ENCODE peak calls at places on chromosomes 3 and 15, in seven cellular contexts. X, J, I, V, R, Z and C are unnamed samples.

GRCh38 chr3:157305392-157305791 is 131.3 kb upstream of the PTX3 start:
- DNase-seq in X (no peak), J (no peak), I (no peak), V (no peak), R (no peak), Z (no peak), C (no peak)

GRCh38 chr15:31867536-31868442 is 162.5 kb upstream of the CHRNA7 start:
- DNase-seq in X (no peak), J (peak), I (peak), V (peak), R (peak), Z (peak), C (peak)

GRCh38 chr3:65401359-65401810 is 637.3 kb downstream of the MAGI1 start:
- DNase-seq in X (no peak), J (no peak), I (no peak), V (no peak), R (no peak), Z (no peak), C (no peak)

GRCh38 chr15:44536298-44536961 is 517 bp upstream of the EIF3J start:
- DNase-seq in X (peak), J (peak), I (peak), V (no peak), R (no peak), Z (peak), C (peak)

GRCh38 chr3:197430961-197431910 is 124.5 kb downstream of the BDH1 start:
- DNase-seq in X (no peak), J (no peak), I (no peak), V (no peak), R (no peak), Z (no peak), C (no peak)

GRCh38 chr3:38755130-38755529 is 60.9 kb downstream of the SCN10A start:
- DNase-seq in X (no peak), J (no peak), I (no peak), V (no peak), R (no peak), Z (no peak), C (no peak)

GRCh38 chr3:159252772-159253384 is 451.0 kb downstream of the MFSD1 start:
- DNase-seq in X (no peak), J (peak), I (peak), V (peak), R (no peak), Z (peak), C (no peak)

GRCh38 chr3:177746259-177747021 is 549.2 kb upstream of the TBL1XR1 start:
- DNase-seq in X (no peak), J (no peak), I (peak), V (no peak), R (no peak), Z (no peak), C (no peak)

GRCh38 chr3:31392568-31392967 is 140.2 kb upstream of the STT3B start:
- DNase-seq in X (no peak), J (no peak), I (no peak), V (no peak), R (no peak), Z (no peak), C (no peak)

GRCh38 chr3:29099296-29099695 is 181.6 kb upstream of the RBMS3 start:
- DNase-seq in X (no peak), J (no peak), I (no peak), V (no peak), R (no peak), Z (no peak), C (no peak)

GRCh38 chr15:91881551-91882297 is 28.2 kb downstream of the SLCO3A1 start:
- DNase-seq in X (no peak), J (no peak), I (no peak), V (no peak), R (no peak), Z (no peak), C (no peak)

GRCh38 chr15:39461536-39462140 is 119.2 kb upstream of the THBS1 start:
- DNase-seq in X (no peak), J (no peak), I (no peak), V (no peak), R (peak), Z (no peak), C (no peak)

GRCh38 chr15:38508647-38509046 is 54.7 kb downstream of the FAM98B start:
- DNase-seq in X (no peak), J (no peak), I (no peak), V (no peak), R (no peak), Z (no peak), C (no peak)

GRCh38 chr3:11452988-11453847 is 181.0 kb downstream of the ATG7 start:
- DNase-seq in X (no peak), J (no peak), I (peak), V (no peak), R (no peak), Z (peak), C (no peak)

GRCh38 chr3:83513011-83513410 is 1445.8 kb upstream of the CADM2 start:
- DNase-seq in X (no peak), J (no peak), I (no peak), V (no peak), R (no peak), Z (no peak), C (no peak)

GRCh38 chr3:82281205-82281604 is 519.8 kb upstream of the GBE1 start:
- DNase-seq in X (no peak), J (no peak), I (peak), V (no peak), R (no peak), Z (no peak), C (no peak)

GRCh38 chr3:37543692-37544091 is 318.0 kb upstream of the CTDSPL start:
- DNase-seq in X (no peak), J (no peak), I (no peak), V (no peak), R (no peak), Z (no peak), C (no peak)

GRCh38 chr3:16377196-16377595 is 112.2 kb downstream of the OXNAD1 start:
- DNase-seq in X (no peak), J (no peak), I (no peak), V (no peak), R (no peak), Z (no peak), C (no peak)

GRCh38 chr15:63070681-63071129 is 28.2 kb downstream of the TPM1 start:
- DNase-seq in X (no peak), J (no peak), I (no peak), V (no peak), R (no peak), Z (no peak), C (no peak)

GRCh38 chr3:179760944-179761343 is 108.1 kb downstream of the USP13 start:
- DNase-seq in X (no peak), J (no peak), I (peak), V (no peak), R (no peak), Z (peak), C (no peak)

GRCh38 chr15:60017538-60018199 is 13.6 kb downstream of the FOXB1 start:
- DNase-seq in X (no peak), J (no peak), I (no peak), V (no peak), R (no peak), Z (no peak), C (no peak)

GRCh38 chr3:10855871-10856662 is 40.0 kb downstream of the SLC6A11 start:
- DNase-seq in X (no peak), J (no peak), I (no peak), V (no peak), R (no peak), Z (no peak), C (no peak)

GRCh38 chr3:184259878-184260570 is 1.3 kb downstream of the CAMK2N2 start:
- DNase-seq in X (no peak), J (peak), I (no peak), V (peak), R (peak), Z (no peak), C (peak)

GRCh38 chr3:129867506-129868124 is 25.9 kb downstream of the TMCC1 start:
- DNase-seq in X (no peak), J (no peak), I (no peak), V (no peak), R (no peak), Z (no peak), C (no peak)

GRCh38 chr3:19149388-19149787 is 1.1 kb downstream of the KCNH8 start:
- DNase-seq in X (no peak), J (peak), I (peak), V (peak), R (no peak), Z (no peak), C (peak)

GRCh38 chr3:81612768-81613167 is 148.7 kb downstream of the GBE1 start:
- DNase-seq in X (no peak), J (no peak), I (no peak), V (no peak), R (no peak), Z (no peak), C (no peak)

GRCh38 chr15:89753855-89754254 is 2.8 kb upstream of the MESP1 start:
- DNase-seq in X (no peak), J (no peak), I (no peak), V (no peak), R (no peak), Z (no peak), C (no peak)

GRCh38 chr3:114672692-114673447 is 379.0 kb downstream of the TIGIT start:
- DNase-seq in X (no peak), J (no peak), I (no peak), V (no peak), R (no peak), Z (no peak), C (no peak)

GRCh38 chr3:189419022-189419421 is 212.2 kb upstream of the TP63 start:
- DNase-seq in X (no peak), J (no peak), I (no peak), V (no peak), R (no peak), Z (no peak), C (no peak)

GRCh38 chr3:14503033-14503705 is 37.0 kb downstream of the GRIP2 start:
- DNase-seq in X (no peak), J (no peak), I (no peak), V (no peak), R (no peak), Z (no peak), C (no peak)

GRCh38 chr3:16182183-16182582 is 7.7 kb downstream of the GALNT15 start:
- DNase-seq in X (no peak), J (no peak), I (no peak), V (no peak), R (no peak), Z (no peak), C (no peak)

GRCh38 chr15:100922192-100923040 is 3.3 kb downstream of the LRRK1 start:
- DNase-seq in X (no peak), J (no peak), I (no peak), V (peak), R (peak), Z (no peak), C (no peak)

GRCh38 chr3:16486951-16487480 is 26.5 kb downstream of the RFTN1 start:
- DNase-seq in X (no peak), J (no peak), I (no peak), V (no peak), R (no peak), Z (no peak), C (no peak)

GRCh38 chr3:101868534-101869464 is 19.5 kb downstream of the NFKBIZ start:
- DNase-seq in X (no peak), J (no peak), I (peak), V (no peak), R (no peak), Z (no peak), C (no peak)

GRCh38 chr3:133896002-133896761 is 500 bp upstream of the RAB6B start:
- DNase-seq in X (no peak), J (no peak), I (no peak), V (no peak), R (no peak), Z (no peak), C (no peak)

GRCh38 chr3:133893683-133894333 is 1.9 kb downstream of the RAB6B start:
- DNase-seq in X (no peak), J (no peak), I (no peak), V (no peak), R (no peak), Z (no peak), C (no peak)

GRCh38 chr3:133895208-133896001 is at the start of gene RAB6B:
- DNase-seq in X (no peak), J (peak), I (no peak), V (peak), R (peak), Z (no peak), C (peak)

GRCh38 chr3:133892546-133893231 is 3.0 kb downstream of the RAB6B start:
- DNase-seq in X (no peak), J (no peak), I (no peak), V (no peak), R (no peak), Z (no peak), C (no peak)

DNA sequence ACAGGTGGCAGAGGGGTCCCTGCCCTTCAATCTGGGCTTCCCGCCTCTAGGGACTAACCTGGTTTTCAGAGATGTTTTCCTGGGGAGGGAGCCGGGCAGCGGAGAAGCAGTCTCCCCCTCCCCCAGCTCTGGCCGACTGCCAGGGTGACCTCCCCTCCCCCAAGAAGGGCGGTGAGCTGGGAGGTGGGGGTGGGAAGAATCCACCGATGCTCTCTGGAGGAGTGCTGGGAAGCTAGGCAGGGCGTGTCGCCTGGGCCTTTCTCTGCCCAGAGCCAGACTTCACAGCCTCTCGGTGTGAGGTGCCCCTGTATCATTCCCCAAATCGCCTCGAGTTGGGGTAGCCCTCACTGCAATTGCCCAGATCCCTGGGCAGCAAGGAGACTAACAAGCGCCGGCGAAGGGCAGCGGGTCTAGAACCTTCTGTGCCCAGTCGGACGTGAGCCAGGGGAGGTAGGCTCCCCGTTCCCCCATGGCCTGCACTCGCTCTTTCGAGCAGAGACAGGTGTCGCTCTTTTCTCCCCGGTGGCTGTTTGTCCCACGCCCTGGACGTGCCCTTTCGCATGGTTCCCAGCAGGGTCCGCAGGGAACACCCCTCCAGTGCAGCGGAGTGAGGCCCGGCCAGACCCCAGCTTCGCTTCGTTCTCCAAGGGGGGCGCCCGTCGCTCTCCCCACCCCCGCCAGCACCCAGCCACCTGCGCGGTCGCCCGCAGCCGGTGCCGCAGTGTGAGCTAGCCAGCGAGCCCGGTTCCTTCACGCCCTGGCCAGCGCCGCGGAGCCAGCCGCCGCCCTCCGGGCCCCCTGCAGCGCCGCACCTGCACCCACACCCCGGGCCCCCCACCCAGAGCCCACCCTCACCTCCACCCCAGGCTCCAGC is 1.1 kb downstream of the RAB6B start:
- DNase-seq in X (no peak), J (no peak), I (no peak), V (peak), R (no peak), Z (no peak), C (no peak)
- TF ChIP-seq CTCF in X (no peak), J (no peak), I (no peak), V (no peak), R (no peak), Z (no peak), C (no peak)

GRCh38 chr3:176376531-176376930 is 820.8 kb downstream of the TBL1XR1 start:
- DNase-seq in X (no peak), J (no peak), I (no peak), V (no peak), R (no peak), Z (no peak), C (no peak)
- TF ChIP-seq CTCF in X (no peak), J (no peak), I (no peak), V (no peak), R (no peak), Z (no peak), C (no peak)

GRCh38 chr3:123486460-123486859 is 37.6 kb upstream of the ADCY5 start:
- DNase-seq in X (no peak), J (no peak), I (no peak), V (no peak), R (no peak), Z (no peak), C (no peak)

GRCh38 chr3:123489400-123490004 is 40.6 kb upstream of the ADCY5 start:
- DNase-seq in X (peak), J (peak), I (peak), V (peak), R (peak), Z (peak), C (peak)

GRCh38 chr3:123485551-123485950 is 36.7 kb upstream of the ADCY5 start:
- DNase-seq in X (no peak), J (no peak), I (no peak), V (no peak), R (no peak), Z (no peak), C (no peak)

GRCh38 chr3:123492188-123492587 is 43.3 kb upstream of the ADCY5 start:
- DNase-seq in X (no peak), J (no peak), I (no peak), V (no peak), R (no peak), Z (no peak), C (no peak)

GRCh38 chr3:123488641-123489347 is 39.9 kb upstream of the ADCY5 start:
- DNase-seq in X (peak), J (no peak), I (no peak), V (no peak), R (no peak), Z (no peak), C (no peak)
- TF ChIP-seq CTCF in X (no peak), J (no peak), I (no peak), V (no peak), R (no peak), Z (no peak), C (no peak)

GRCh38 chr3:107956991-107957467 is 133.8 kb downstream of the CD47 start:
- DNase-seq in X (peak), J (no peak), I (no peak), V (no peak), R (peak), Z (peak), C (no peak)
- TF ChIP-seq CTCF in X (no peak), J (no peak), I (no peak), V (no peak), R (no peak), Z (no peak), C (no peak)

DNA sequence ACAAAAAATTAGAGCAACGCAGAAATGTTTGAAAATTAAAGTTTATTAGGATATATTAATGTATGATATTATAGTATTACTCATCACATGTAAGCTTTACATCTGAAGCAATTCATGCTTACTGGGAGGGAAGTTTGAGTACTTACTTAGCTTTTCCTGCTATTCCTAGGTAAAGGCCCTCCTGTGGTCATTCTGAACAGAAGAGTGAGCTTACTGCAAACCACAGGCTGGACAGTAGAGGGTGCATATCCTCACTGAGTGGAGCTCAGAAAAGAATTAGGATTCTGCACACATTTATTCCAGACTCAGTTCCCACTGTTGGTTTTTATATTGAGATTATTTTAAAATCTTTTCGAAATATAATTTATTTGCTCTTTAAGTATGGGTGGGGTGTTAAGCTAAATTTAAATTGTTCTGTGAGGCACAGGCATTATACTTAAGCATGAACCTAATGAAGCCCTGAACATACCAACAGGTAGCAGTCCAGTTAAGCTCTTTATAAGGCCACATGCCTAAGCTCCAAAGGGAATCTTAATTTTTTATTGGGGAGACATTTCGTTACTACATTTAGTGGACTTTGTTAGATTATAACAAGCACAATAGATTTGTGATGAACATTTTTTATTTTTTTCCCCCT is 10.2 kb downstream of the MRPS22 start:
- DNase-seq in X (no peak), J (peak), I (peak), V (no peak), R (no peak), Z (peak), C (no peak)
- TF ChIP-seq CTCF in X (peak), J (peak), I (peak), V (no peak), R (no peak), Z (peak), C (no peak)

GRCh38 chr3:32430900-32431299 is 39.2 kb downstream of the CMTM7 start:
- DNase-seq in X (no peak), J (no peak), I (no peak), V (no peak), R (no peak), Z (no peak), C (no peak)

GRCh38 chr3:32432711-32433530 is 41.3 kb downstream of the CMTM7 start:
- DNase-seq in X (no peak), J (no peak), I (no peak), V (peak), R (no peak), Z (no peak), C (no peak)

GRCh38 chr3:32434206-32434605 is 42.6 kb downstream of the CMTM7 start:
- DNase-seq in X (no peak), J (no peak), I (no peak), V (no peak), R (no peak), Z (no peak), C (no peak)

GRCh38 chr3:32431481-32431880 is 39.8 kb downstream of the CMTM7 start:
- DNase-seq in X (no peak), J (no peak), I (no peak), V (no peak), R (no peak), Z (no peak), C (no peak)

DNA sequence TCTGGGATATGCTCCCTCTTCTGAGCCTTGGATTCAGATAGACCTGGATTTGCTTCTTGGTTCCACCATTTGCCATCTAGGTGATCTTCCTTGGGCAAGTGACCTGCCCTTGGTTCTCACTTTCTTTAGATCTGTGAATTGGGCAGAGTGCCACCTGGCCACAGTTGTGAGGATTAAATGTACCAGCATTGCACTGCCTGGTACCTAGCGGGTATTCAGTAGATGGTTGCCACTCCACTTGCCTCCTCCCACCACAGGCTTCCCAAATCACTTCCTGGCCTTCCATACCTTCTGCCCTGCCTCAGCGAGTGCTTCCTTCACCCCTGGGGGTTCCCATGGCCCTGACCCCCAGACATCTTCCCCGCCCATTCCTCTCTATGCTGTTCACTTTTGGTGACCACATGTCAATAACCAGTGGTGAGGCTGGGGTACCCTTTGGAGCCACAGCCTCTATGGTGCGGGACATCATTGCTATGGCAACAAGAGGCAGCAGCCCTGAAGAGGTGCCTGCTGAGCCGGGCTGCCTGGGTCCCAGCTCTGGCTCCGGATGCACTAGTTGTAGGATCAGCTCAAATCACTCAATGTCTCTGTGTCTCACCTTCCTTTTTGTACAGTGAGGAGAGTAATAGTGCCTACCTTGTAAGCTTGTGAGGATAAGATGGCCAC is 40.5 kb downstream of the CMTM7 start:
- DNase-seq in X (no peak), J (no peak), I (no peak), V (no peak), R (no peak), Z (no peak), C (no peak)
- TF ChIP-seq CTCF in X (no peak), J (no peak), I (no peak), V (no peak), R (no peak), Z (no peak), C (no peak)